ENCODE peak calls at places on chromosomes 6 and 20, in four cellular contexts. One of them, this sample, is unnamed.

GRCh38 chr6:111294374-111294967 is 188.5 kb downstream of the REV3L start:
- ATAC-seq in stimulated activated naive CD8-positive, alpha-beta T cell treated with anti-CD3 and anti-CD28 coated beads, Interleukin-15, amount 100 ng/mL, for 72 hours: no peak
- ATAC-seq in left cardiac atrium: no peak
- ATAC-seq in activated T-cell treated with anti-CD3 and anti-CD28 coated beads, Interleukin-2, amount 50 U/mL, for 72 hours: peak; percentile 17
- ATAC-seq in this sample: no peak

GRCh38 chr6:134512946-134513345 is 195.0 kb upstream of the SGK1 start:
- ATAC-seq in left cardiac atrium: peak; percentile 44
- ATAC-seq in stimulated activated naive CD8-positive, alpha-beta T cell treated with anti-CD3 and anti-CD28 coated beads, Interleukin-15, amount 100 ng/mL, for 72 hours: no peak
- ATAC-seq in activated T-cell treated with anti-CD3 and anti-CD28 coated beads, Interleukin-2, amount 50 U/mL, for 72 hours: no peak
- ATAC-seq in this sample: no peak

GRCh38 chr20:46207783-46208182 is 89.7 kb downstream of the CD40 start:
- ATAC-seq in left cardiac atrium: no peak
- ATAC-seq in stimulated activated naive CD8-positive, alpha-beta T cell treated with anti-CD3 and anti-CD28 coated beads, Interleukin-15, amount 100 ng/mL, for 72 hours: no peak
- ATAC-seq in activated T-cell treated with anti-CD3 and anti-CD28 coated beads, Interleukin-2, amount 50 U/mL, for 72 hours: no peak
- ATAC-seq in this sample: no peak

GRCh38 chr6:112218563-112218962 is 35.8 kb downstream of the LAMA4 start:
- ATAC-seq in left cardiac atrium: peak; percentile 88
- ATAC-seq in stimulated activated naive CD8-positive, alpha-beta T cell treated with anti-CD3 and anti-CD28 coated beads, Interleukin-15, amount 100 ng/mL, for 72 hours: no peak
- ATAC-seq in activated T-cell treated with anti-CD3 and anti-CD28 coated beads, Interleukin-2, amount 50 U/mL, for 72 hours: no peak
- ATAC-seq in this sample: no peak

GRCh38 chr6:84685983-84686584 is 78.3 kb downstream of the TBX18 start:
- ATAC-seq in left cardiac atrium: no peak
- ATAC-seq in stimulated activated naive CD8-positive, alpha-beta T cell treated with anti-CD3 and anti-CD28 coated beads, Interleukin-15, amount 100 ng/mL, for 72 hours: no peak
- ATAC-seq in activated T-cell treated with anti-CD3 and anti-CD28 coated beads, Interleukin-2, amount 50 U/mL, for 72 hours: no peak
- ATAC-seq in this sample: no peak

GRCh38 chr20:33408313-33408712 is 7.0 kb upstream of the CDK5RAP1 start:
- ATAC-seq in left cardiac atrium: no peak
- ATAC-seq in stimulated activated naive CD8-positive, alpha-beta T cell treated with anti-CD3 and anti-CD28 coated beads, Interleukin-15, amount 100 ng/mL, for 72 hours: no peak
- ATAC-seq in activated T-cell treated with anti-CD3 and anti-CD28 coated beads, Interleukin-2, amount 50 U/mL, for 72 hours: no peak
- ATAC-seq in this sample: no peak

GRCh38 chr6:15280023-15280422 is 34.2 kb downstream of the JARID2 start:
- ATAC-seq in left cardiac atrium: peak; percentile 42
- ATAC-seq in activated T-cell treated with anti-CD3 and anti-CD28 coated beads, Interleukin-2, amount 50 U/mL, for 72 hours: no peak
- ATAC-seq in stimulated activated naive CD8-positive, alpha-beta T cell treated with anti-CD3 and anti-CD28 coated beads, Interleukin-15, amount 100 ng/mL, for 72 hours: no peak
- ATAC-seq in this sample: no peak

GRCh38 chr6:136921521-136921935 is 573 bp upstream of the SLC35D3 start:
- ATAC-seq in activated T-cell treated with anti-CD3 and anti-CD28 coated beads, Interleukin-2, amount 50 U/mL, for 72 hours: peak; percentile 41
- ATAC-seq in left cardiac atrium: peak; percentile 60
- ATAC-seq in stimulated activated naive CD8-positive, alpha-beta T cell treated with anti-CD3 and anti-CD28 coated beads, Interleukin-15, amount 100 ng/mL, for 72 hours: peak; percentile 48
- ATAC-seq in this sample: peak; percentile 36

GRCh38 chr6:72649032-72649984 is 27.4 kb downstream of the KCNQ5 start:
- ATAC-seq in activated T-cell treated with anti-CD3 and anti-CD28 coated beads, Interleukin-2, amount 50 U/mL, for 72 hours: peak; percentile 92
- ATAC-seq in left cardiac atrium: no peak
- ATAC-seq in stimulated activated naive CD8-positive, alpha-beta T cell treated with anti-CD3 and anti-CD28 coated beads, Interleukin-15, amount 100 ng/mL, for 72 hours: peak; percentile 92
- ATAC-seq in this sample: peak; percentile 73

GRCh38 chr20:57879437-57880115 is 169.8 kb upstream of the PMEPA1 start:
- ATAC-seq in left cardiac atrium: peak; percentile 51
- ATAC-seq in activated T-cell treated with anti-CD3 and anti-CD28 coated beads, Interleukin-2, amount 50 U/mL, for 72 hours: no peak
- ATAC-seq in stimulated activated naive CD8-positive, alpha-beta T cell treated with anti-CD3 and anti-CD28 coated beads, Interleukin-15, amount 100 ng/mL, for 72 hours: no peak
- ATAC-seq in this sample: no peak

GRCh38 chr6:34979218-34979617 is 90.2 kb downstream of the ANKS1A start:
- ATAC-seq in activated T-cell treated with anti-CD3 and anti-CD28 coated beads, Interleukin-2, amount 50 U/mL, for 72 hours: no peak
- ATAC-seq in left cardiac atrium: peak; percentile 36
- ATAC-seq in stimulated activated naive CD8-positive, alpha-beta T cell treated with anti-CD3 and anti-CD28 coated beads, Interleukin-15, amount 100 ng/mL, for 72 hours: no peak
- ATAC-seq in this sample: no peak

GRCh38 chr20:19775353-19776201 is 17.5 kb downstream of the RIN2 start:
- ATAC-seq in activated T-cell treated with anti-CD3 and anti-CD28 coated beads, Interleukin-2, amount 50 U/mL, for 72 hours: no peak
- ATAC-seq in left cardiac atrium: no peak
- ATAC-seq in stimulated activated naive CD8-positive, alpha-beta T cell treated with anti-CD3 and anti-CD28 coated beads, Interleukin-15, amount 100 ng/mL, for 72 hours: no peak
- ATAC-seq in this sample: no peak

GRCh38 chr20:13817342-13817741 is 32.5 kb downstream of the NDUFAF5 start:
- ATAC-seq in left cardiac atrium: no peak
- ATAC-seq in stimulated activated naive CD8-positive, alpha-beta T cell treated with anti-CD3 and anti-CD28 coated beads, Interleukin-15, amount 100 ng/mL, for 72 hours: no peak
- ATAC-seq in activated T-cell treated with anti-CD3 and anti-CD28 coated beads, Interleukin-2, amount 50 U/mL, for 72 hours: no peak
- ATAC-seq in this sample: peak; percentile 42

GRCh38 chr20:19628570-19629134 is 129.4 kb upstream of the RIN2 start:
- ATAC-seq in activated T-cell treated with anti-CD3 and anti-CD28 coated beads, Interleukin-2, amount 50 U/mL, for 72 hours: peak; percentile 75
- ATAC-seq in stimulated activated naive CD8-positive, alpha-beta T cell treated with anti-CD3 and anti-CD28 coated beads, Interleukin-15, amount 100 ng/mL, for 72 hours: peak; percentile 80
- ATAC-seq in left cardiac atrium: peak; percentile 54
- ATAC-seq in this sample: no peak

GRCh38 chr6:39166918-39167301 is 51.9 kb upstream of the SAYSD1 start:
- ATAC-seq in left cardiac atrium: no peak
- ATAC-seq in activated T-cell treated with anti-CD3 and anti-CD28 coated beads, Interleukin-2, amount 50 U/mL, for 72 hours: no peak
- ATAC-seq in stimulated activated naive CD8-positive, alpha-beta T cell treated with anti-CD3 and anti-CD28 coated beads, Interleukin-15, amount 100 ng/mL, for 72 hours: no peak
- ATAC-seq in this sample: no peak

GRCh38 chr6:55209059-55209458 is 34.7 kb downstream of the HCRTR2 start:
- ATAC-seq in left cardiac atrium: no peak
- ATAC-seq in stimulated activated naive CD8-positive, alpha-beta T cell treated with anti-CD3 and anti-CD28 coated beads, Interleukin-15, amount 100 ng/mL, for 72 hours: no peak
- ATAC-seq in activated T-cell treated with anti-CD3 and anti-CD28 coated beads, Interleukin-2, amount 50 U/mL, for 72 hours: no peak
- ATAC-seq in this sample: no peak